ENCODE peak calls at places on chromosomes 12 and 14, in five cellular contexts. N is endodermal cell; H is naive thymus-derived CD4-positive, alpha-beta T cell; Y is CD4-positive, alpha-beta memory T cell; E is adrenal gland. M is an unnamed sample.

GRCh38 chr14:78227466-78228077 is 57.4 kb downstream of the NRXN3 start:
- DNase-seq in E (no peak), Y (no peak), H (no peak), N (peak; percentile 67), M (no peak)

GRCh38 chr12:92143280-92143679 is 2.4 kb downstream of the BTG1 start:
- DNase-seq in E (no peak), H (no peak), Y (no peak), N (peak; percentile 28), M (no peak)

GRCh38 chr12:75660805-75661404 is 149.5 kb upstream of the KRR1 start:
- DNase-seq in E (no peak), Y (no peak), H (no peak), N (no peak), M (no peak)

GRCh38 chr12:65022960-65023359 is 98.1 kb downstream of the WIF1 start:
- DNase-seq in H (no peak), E (no peak), N (no peak), Y (no peak), M (no peak)

GRCh38 chr14:74459289-74459946 is 33.4 kb upstream of the SYNDIG1L start:
- DNase-seq in N (peak; percentile 93), Y (no peak), H (no peak), E (peak; percentile 68), M (no peak)

GRCh38 chr12:62646566-62646965 is 179.9 kb downstream of the MON2 start:
- DNase-seq in H (no peak), E (no peak), Y (no peak), N (peak; percentile 88), M (no peak)

GRCh38 chr14:94119071-94119470 is 8.5 kb downstream of the IFI27 start:
- DNase-seq in E (no peak), Y (no peak), H (no peak), N (no peak), M (no peak)

GRCh38 chr12:3236345-3237153 is 159.4 kb downstream of the TSPAN9 start:
- DNase-seq in N (peak; percentile 94), H (no peak), E (peak; percentile 27), Y (no peak), M (no peak)

GRCh38 chr12:100699209-100699608 is 95.4 kb upstream of the ANO4 start:
- DNase-seq in Y (no peak), N (no peak), H (no peak), E (no peak), M (no peak)

GRCh38 chr14:89279649-89280232 is 137.3 kb downstream of the FOXN3 start:
- DNase-seq in E (no peak), N (no peak), H (no peak), Y (no peak), M (no peak)

GRCh38 chr14:89702151-89702936 is 252.2 kb downstream of the EFCAB11 start:
- DNase-seq in Y (no peak), H (peak; percentile 16), E (peak; percentile 19), N (no peak), M (no peak)

GRCh38 chr14:54687750-54688119 is 120.8 kb downstream of the SAMD4A start:
- DNase-seq in Y (no peak), H (no peak), E (no peak), N (no peak), M (no peak)

GRCh38 chr14:60188115-60188514 is 22.9 kb upstream of the DHRS7 start:
- DNase-seq in N (no peak), Y (no peak), H (no peak), E (no peak), M (no peak)

GRCh38 chr12:121072147-121072546 is 33.1 kb upstream of the OASL start:
- DNase-seq in E (no peak), H (no peak), N (peak; percentile 24), Y (no peak), M (no peak)

GRCh38 chr12:28517101-28517500 is 326.8 kb downstream of the CCDC91 start:
- DNase-seq in N (no peak), H (no peak), E (no peak), Y (no peak), M (no peak)

GRCh38 chr12:14952295-14952995 is 9.0 kb downstream of the ARHGDIB start:
- DNase-seq in H (peak; percentile 59), E (no peak), Y (peak; percentile 82), N (no peak), M (peak; percentile 70)

GRCh38 chr14:24935796-24936195 is 114.2 kb downstream of the STXBP6 start:
- DNase-seq in H (no peak), Y (no peak), E (no peak), N (no peak), M (no peak)

GRCh38 chr14:97703006-97703760 is 906.0 kb downstream of the VRK1 start:
- DNase-seq in H (no peak), E (no peak), Y (peak; percentile 54), N (peak; percentile 53), M (peak; percentile 45)

GRCh38 chr12:6853626-6854025 is 1.7 kb downstream of the USP5 start:
- DNase-seq in H (no peak), E (no peak), Y (no peak), N (no peak), M (no peak)

GRCh38 chr14:80215756-80216581 is 4.7 kb upstream of the DIO2 start:
- DNase-seq in E (no peak), Y (no peak), N (peak; percentile 53), H (no peak), M (no peak)

GRCh38 chr12:109592195-109592904 is 18.8 kb downstream of the MVK start:
- DNase-seq in E (no peak), Y (no peak), N (no peak), H (no peak), M (no peak)

GRCh38 chr12:28171356-28172060 is 18.7 kb upstream of the CCDC91 start:
- DNase-seq in E (no peak), Y (no peak), H (no peak), N (no peak), M (no peak)

GRCh38 chr12:90366286-90366685 is 588.7 kb downstream of the CCER1 start:
- DNase-seq in E (no peak), Y (no peak), N (no peak), H (no peak), M (no peak)

GRCh38 chr14:92414685-92415084 is 91.7 kb downstream of the SLC24A4 start:
- DNase-seq in Y (no peak), E (no peak), N (no peak), H (no peak), M (no peak)

GRCh38 chr12:11228268-11228879 is 41.1 kb downstream of the PRB3 start:
- DNase-seq in E (peak; percentile 66), H (peak; percentile 25), N (peak; percentile 93), Y (peak; percentile 17), M (peak; percentile 3)

GRCh38 chr14:96178674-96179321 is 25.8 kb upstream of the BDKRB2 start:
- DNase-seq in H (no peak), Y (no peak), N (no peak), E (no peak), M (no peak)

GRCh38 chr14:100539766-100540140 is 47.5 kb downstream of the BEGAIN start:
- DNase-seq in H (no peak), N (no peak), Y (no peak), E (no peak), M (no peak)

GRCh38 chr12:120814203-120814902 is 88.7 kb downstream of the ACADS start:
- DNase-seq in N (no peak), H (no peak), Y (no peak), E (no peak), M (no peak)

DNA sequence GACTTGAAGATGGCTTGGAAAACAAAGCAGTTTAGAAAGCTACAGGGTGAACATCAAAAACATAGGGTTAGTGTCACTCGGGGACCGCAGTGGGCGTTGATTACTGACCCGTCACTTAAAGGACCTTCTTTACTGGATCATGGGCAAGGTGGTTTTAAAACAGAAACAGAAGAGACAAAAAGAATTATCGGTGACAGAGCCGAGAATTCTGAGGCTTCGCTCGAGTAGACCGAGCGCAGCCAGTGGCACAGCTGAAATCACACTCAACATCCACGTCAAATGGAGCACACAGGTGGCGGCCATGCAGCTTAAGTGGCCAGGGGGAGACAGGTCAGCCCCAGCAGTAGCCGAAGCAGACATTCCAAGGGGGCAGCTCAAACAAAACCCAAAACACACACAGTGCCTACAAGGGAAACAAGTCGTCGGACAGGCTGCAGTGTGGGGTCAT is 17.3 kb downstream of the SNRNP35 start:
- DNase-seq in E (no peak), Y (no peak), N (no peak), H (peak; percentile 37), M (no peak)
- H3K36me3 ChIP-seq in E (peaks cover 34% of the 10 kb centered on the region), Y (no peaks in the 10 kb centered on the region), N (peaks cover 54% of the 10 kb centered on the region), H (peaks cover 15% of the 10 kb centered on the region), M (peaks cover 10% of the 10 kb centered on the region)

DNA sequence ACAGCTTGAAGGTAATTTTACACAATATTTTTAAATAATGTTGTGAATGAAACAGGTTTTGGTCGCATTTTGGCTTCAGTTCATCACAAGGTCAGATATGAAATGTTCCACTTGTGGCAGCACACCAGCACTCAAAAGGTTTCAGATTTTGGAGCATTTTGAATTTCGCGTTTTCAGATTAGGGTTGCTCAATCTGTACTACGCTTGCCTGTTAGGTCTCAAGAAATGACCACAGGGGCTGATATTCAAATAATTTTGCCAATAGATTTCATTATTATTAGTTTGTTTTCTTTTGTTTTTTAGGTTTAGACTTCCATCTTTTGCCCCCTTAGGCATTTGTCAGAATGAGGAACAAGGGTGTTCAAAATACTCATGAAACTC is 29.8 kb downstream of the DICER1 start:
- DNase-seq in Y (no peak), E (no peak), H (no peak), N (no peak), M (no peak)
- H3K4me3 ChIP-seq in Y (no peak overlapping the region), E (no peak overlapping the region), H (no peak overlapping the region), N (no peak overlapping the region), M (no peak overlapping the region)

DNA sequence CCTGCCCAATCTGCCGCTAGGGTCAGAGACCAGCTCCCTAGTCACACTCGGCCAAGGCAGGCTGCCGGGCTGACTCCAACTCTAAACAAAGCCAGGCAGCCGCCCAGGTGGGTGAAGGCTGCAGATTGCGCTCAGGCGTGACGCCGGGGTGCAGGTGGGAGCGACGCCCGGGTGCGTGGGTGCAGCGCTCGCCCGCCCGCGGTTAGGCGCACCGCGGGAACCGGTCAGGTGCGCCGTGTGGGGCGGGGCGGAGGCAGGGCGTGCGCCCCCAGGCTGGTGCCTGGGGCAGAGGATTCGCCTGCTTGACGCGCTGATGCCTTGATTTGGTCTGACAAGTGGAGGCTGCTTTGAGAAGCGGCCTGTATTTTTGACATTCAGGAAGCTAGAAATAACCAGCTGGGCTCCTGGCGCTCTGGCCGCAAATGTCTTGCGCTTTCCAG is 126.7 kb upstream of the HIF1A start:
- DNase-seq in E (no peak), N (peak; percentile 87), H (peak; percentile 73), Y (peak; percentile 62), M (peak; percentile 10)
- H3K36me3 ChIP-seq in E (no peaks in the 10 kb centered on the region), N (no peaks in the 10 kb centered on the region), H (no peaks in the 10 kb centered on the region), Y (no peaks in the 10 kb centered on the region), M (no peaks in the 10 kb centered on the region)

GRCh38 chr14:67487937-67488893 is at the start of gene TMEM229B:
- DNase-seq in E (peak; percentile 55), H (peak; percentile 82), Y (peak; percentile 81), N (no peak), M (peak; percentile 87)
- H3K4me3 ChIP-seq in E (peak within 1 kb of the TSS; percentile 8), H (peak within 1 kb of the TSS; percentile 74), Y (peak within 1 kb of the TSS; percentile 93), N (no peak within 1 kb of the TSS), M (peak within 1 kb of the TSS; percentile 95)

GRCh38 chr12:117168976-117169375 is 21.3 kb downstream of the FBXO21 start:
- DNase-seq in E (no peak), N (no peak), Y (no peak), H (no peak), M (no peak)
- H3K36me3 ChIP-seq in E (peaks cover 82% of the 10 kb centered on the region), N (peaks cover 94% of the 10 kb centered on the region), Y (peaks cover 50% of the 10 kb centered on the region), H (peaks cover 90% of the 10 kb centered on the region), M (peaks cover 49% of the 10 kb centered on the region)

DNA sequence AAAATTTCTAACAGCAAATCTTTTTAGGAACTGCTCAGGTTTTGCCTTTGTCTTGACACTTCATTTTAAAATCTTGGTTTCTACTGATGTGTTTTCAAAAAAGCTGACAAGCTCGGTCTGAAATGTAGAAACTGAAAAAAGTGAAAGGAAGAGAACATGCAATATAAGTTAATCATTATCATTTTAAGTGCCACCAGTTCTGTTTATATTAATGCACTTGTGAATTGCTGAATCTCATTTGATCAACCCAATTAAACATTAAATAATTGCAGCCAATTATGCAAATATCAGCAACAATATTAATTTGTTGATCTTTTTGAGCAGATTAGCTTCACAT is 133.8 kb downstream of the BCAT1 start:
- DNase-seq in H (no peak), N (no peak), Y (no peak), E (no peak), M (no peak)
- H3K4me3 ChIP-seq in H (peak overlapping the region; percentile 22), N (no peak overlapping the region), Y (no peak overlapping the region), E (no peak overlapping the region), M (peak overlapping the region; percentile 37)